ENCODE peak calls at places on chromosome 3, in four cellular contexts. K, L, C and P are unnamed samples.

GRCh38 chr3:156744631-156745030 is 70.2 kb downstream of the TIPARP start:
- DNase-seq in C (no peak), L (no peak), K (peak; percentile 13), P (no peak)

GRCh38 chr3:21634112-21634511 is 116.9 kb downstream of the ZNF385D start:
- DNase-seq in L (no peak), K (no peak), C (no peak), P (no peak)

GRCh38 chr3:36911990-36912804 is 32.7 kb downstream of the TRANK1 start:
- DNase-seq in C (no peak), L (no peak), K (peak; percentile 10), P (peak; percentile 97)

GRCh38 chr3:151410891-151411559 is 26.5 kb upstream of the P2RY12 start:
- DNase-seq in L (no peak), C (no peak), K (no peak), P (no peak)

GRCh38 chr3:23877324-23877980 is 39.3 kb downstream of the NKIRAS1 start:
- DNase-seq in L (no peak), C (no peak), K (peak; percentile 25), P (no peak)

GRCh38 chr3:67640023-67640660 is 14.3 kb downstream of the SUCLG2 start:
- DNase-seq in K (no peak), C (no peak), L (no peak), P (no peak)

GRCh38 chr3:157667493-157667892 is 164.3 kb upstream of the VEPH1 start:
- DNase-seq in K (no peak), L (no peak), C (no peak), P (no peak)

GRCh38 chr3:42347928-42348327 is 62.5 kb downstream of the LYZL4 start:
- DNase-seq in C (no peak), K (no peak), L (no peak), P (no peak)

GRCh38 chr3:9396301-9396631 is 1.1 kb upstream of the SETD5 start:
- DNase-seq in L (peak; percentile 86), K (no peak), C (no peak), P (peak; percentile 72)

GRCh38 chr3:16338999-16339398 is 74.0 kb downstream of the OXNAD1 start:
- DNase-seq in K (peak; percentile 16), L (no peak), C (no peak), P (no peak)

GRCh38 chr3:117632191-117632590 is 922.6 kb downstream of the TUSC7 start:
- DNase-seq in L (no peak), K (no peak), C (no peak), P (no peak)

GRCh38 chr3:71726106-71726505 is 904 bp upstream of the EIF4E3 start:
- DNase-seq in L (no peak), K (no peak), C (no peak), P (no peak)

GRCh38 chr3:69013256-69014021 is at the start of gene EOGT:
- DNase-seq in K (peak; percentile 75), C (peak; percentile 91), L (peak; percentile 82), P (peak; percentile 15)

GRCh38 chr3:123644358-123644757 is 59.5 kb upstream of the HACD2 start:
- DNase-seq in C (no peak), K (no peak), L (no peak), P (no peak)

GRCh38 chr3:76131396-76132153 is 346.2 kb upstream of the ZNF717 start:
- DNase-seq in L (no peak), C (no peak), K (no peak), P (no peak)

GRCh38 chr3:127087441-127087840 is 104.5 kb downstream of the PLXNA1 start:
- DNase-seq in L (no peak), K (no peak), C (no peak), P (no peak)

GRCh38 chr3:10137178-10137577 is 4.4 kb upstream of the VHL start:
- DNase-seq in K (peak; percentile 22), L (no peak), C (no peak), P (no peak)

GRCh38 chr3:53051929-53052328 is 6.1 kb upstream of the SFMBT1 start:
- DNase-seq in C (peak; percentile 27), L (no peak), K (no peak), P (no peak)

GRCh38 chr3:18223591-18224338 is 201.4 kb downstream of the SATB1 start:
- DNase-seq in K (no peak), C (no peak), L (no peak), P (peak; percentile 55)

GRCh38 chr3:192772495-192772894 is 45.2 kb upstream of the FGF12 start:
- DNase-seq in L (no peak), C (peak; percentile 60), K (peak; percentile 2), P (no peak)

GRCh38 chr3:142215111-142215510 is 10.3 kb downstream of the GK5 start:
- DNase-seq in L (no peak), C (no peak), K (no peak), P (no peak)

GRCh38 chr3:10090181-10090580 is 17.9 kb downstream of the FANCD2OS start:
- DNase-seq in L (no peak), C (no peak), K (no peak), P (no peak)

GRCh38 chr3:195087321-195087720 is 183.6 kb downstream of the XXYLT1 start:
- DNase-seq in C (no peak), K (no peak), L (no peak), P (no peak)

GRCh38 chr3:4988815-4989648 is 9.8 kb downstream of the BHLHE40 start:
- DNase-seq in C (no peak), L (peak; percentile 94), K (no peak), P (no peak)

GRCh38 chr3:14451844-14452533 is 49.6 kb downstream of the SLC6A6 start:
- DNase-seq in L (no peak), C (no peak), K (peak; percentile 76), P (no peak)

GRCh38 chr3:82080261-82080660 is 318.8 kb upstream of the GBE1 start:
- DNase-seq in K (no peak), C (no peak), L (no peak), P (no peak)

GRCh38 chr3:169907476-169907875 is 3.9 kb upstream of the SAMD7 start:
- DNase-seq in K (no peak), L (no peak), C (no peak), P (no peak)

GRCh38 chr3:196189608-196190347 is 21.4 kb downstream of the ZDHHC19 start:
- DNase-seq in L (no peak), K (no peak), C (no peak), P (no peak)

GRCh38 chr3:123289336-123290106 is 87.8 kb downstream of the SEC22A start:
- DNase-seq in K (no peak), L (no peak), C (no peak), P (no peak)

GRCh38 chr3:187334904-187335303 is 33.3 kb upstream of the RTP4 start:
- DNase-seq in C (no peak), K (no peak), L (no peak), P (no peak)

GRCh38 chr3:101865751-101866509 is 16.6 kb downstream of the NFKBIZ start:
- DNase-seq in K (no peak), L (peak; percentile 44), C (no peak), P (no peak)

GRCh38 chr3:29065211-29065785 is 215.6 kb upstream of the RBMS3 start:
- DNase-seq in L (no peak), C (no peak), K (no peak), P (no peak)

GRCh38 chr3:109640146-109640652 is 302.9 kb upstream of the DPPA4 start:
- DNase-seq in C (no peak), K (no peak), L (no peak), P (no peak)

GRCh38 chr3:125260158-125260557 is 47.6 kb upstream of the SLC12A8 start:
- DNase-seq in K (no peak), L (no peak), C (no peak), P (no peak)

GRCh38 chr3:55484191-55484644 is 2.9 kb downstream of the WNT5A start:
- DNase-seq in C (peak; percentile 70), L (no peak), K (no peak), P (no peak)

GRCh38 chr3:55483196-55484095 is 3.7 kb downstream of the WNT5A start:
- DNase-seq in L (no peak), K (no peak), C (peak; percentile 65), P (no peak)

GRCh38 chr3:55481067-55481917 is 5.8 kb downstream of the WNT5A start:
- DNase-seq in C (peak; percentile 62), K (no peak), L (no peak), P (no peak)

GRCh38 chr3:55482496-55483195 is 4.5 kb downstream of the WNT5A start:
- DNase-seq in L (no peak), K (no peak), C (peak; percentile 76), P (no peak)

DNA sequence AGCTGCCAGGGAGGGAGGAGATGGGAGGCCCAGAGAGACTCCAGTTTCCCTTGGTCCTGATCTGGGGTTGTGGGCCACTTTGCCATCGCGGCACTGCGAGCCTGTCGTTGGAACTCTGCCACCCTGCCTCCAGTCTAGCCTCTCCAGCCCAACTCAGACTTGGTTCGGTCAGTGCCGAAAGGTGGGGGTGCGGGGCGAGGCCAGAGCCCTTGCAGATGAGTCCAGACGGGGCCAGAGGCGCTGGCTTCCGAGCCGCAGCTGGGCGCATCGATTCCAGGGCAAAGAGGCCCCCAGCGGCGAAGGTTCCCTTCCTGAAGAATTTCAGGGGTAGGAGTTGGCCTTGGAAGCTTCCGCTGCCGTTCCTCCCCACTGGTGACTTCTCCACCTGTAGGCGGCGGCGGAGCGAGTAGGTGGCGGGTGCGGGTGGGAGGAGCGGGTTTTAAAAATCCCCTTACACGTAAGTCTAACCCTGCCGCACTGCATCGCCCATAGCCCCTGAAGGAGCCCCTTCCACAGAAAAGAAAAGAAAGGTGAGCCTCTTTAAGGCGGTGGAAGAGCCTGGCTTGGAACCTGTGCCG is 5.1 kb downstream of the WNT5A start:
- DNase-seq in L (no peak), C (no peak), K (no peak), P (no peak)
- H3K4me3 ChIP-seq in L (no peak overlapping the region), C (peak overlapping the region; percentile 63), K (no peak overlapping the region), P (peak overlapping the region; percentile 47)

DNA sequence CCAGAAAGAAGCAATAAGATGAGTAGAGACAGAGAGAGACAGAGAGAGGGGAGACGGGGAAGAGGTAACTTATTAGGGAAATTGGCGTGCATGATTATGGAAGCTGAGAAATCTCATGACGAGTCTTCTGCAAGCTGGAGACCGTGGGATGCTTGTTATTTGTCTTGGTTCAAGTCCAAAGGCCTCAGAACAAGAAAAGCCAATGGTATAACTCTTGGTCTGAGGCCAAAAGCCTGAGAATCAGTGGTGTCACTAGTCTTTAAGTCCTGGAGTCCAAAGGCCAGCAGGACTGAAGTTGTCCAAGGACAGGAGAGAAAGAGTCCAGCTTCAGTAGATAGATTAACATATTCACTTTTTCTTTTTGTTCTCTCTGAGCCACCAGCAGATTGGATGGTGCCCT is 613.6 kb downstream of the CADM2 start:
- DNase-seq in K (no peak), L (no peak), C (no peak), P (no peak)
- TF ChIP-seq BRCA1 in K (no peak), L (no peak), C (no peak), P (no peak)

DNA sequence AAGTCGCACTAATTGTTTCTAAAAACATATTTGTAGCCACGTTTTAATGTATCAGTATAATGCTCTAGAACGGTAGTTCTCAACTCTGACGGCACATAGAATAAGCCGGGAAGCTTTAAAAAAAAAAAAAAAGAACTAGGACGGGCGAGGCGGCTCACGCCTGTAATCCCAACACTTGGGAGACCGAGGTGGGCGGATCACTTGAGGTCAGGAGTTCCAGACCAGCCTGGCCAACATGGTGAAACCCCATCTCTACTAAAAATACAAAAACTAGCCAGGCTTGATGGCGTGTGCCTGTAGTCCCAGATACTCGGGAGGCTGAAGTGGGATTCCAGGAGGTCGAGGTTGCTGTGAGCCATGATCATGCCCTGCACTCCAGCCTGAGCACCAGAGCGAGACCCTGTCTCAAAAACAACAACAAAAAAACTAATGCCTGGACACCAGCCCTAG is 655 bp upstream of the MON1A start:
- DNase-seq in C (no peak), L (no peak), K (no peak), P (no peak)
- H3K4me3 ChIP-seq in C (peak overlapping the region; percentile 86), L (peak overlapping the region; percentile 62), K (peak overlapping the region; percentile 83), P (peak overlapping the region; percentile 76)

GRCh38 chr3:189961525-189962161 is 159.1 kb downstream of the P3H2 start:
- DNase-seq in L (peak; percentile 51), K (peak; percentile 67), C (peak; percentile 91), P (peak; percentile 19)
- TF ChIP-seq BRCA1 in L (no peak), K (no peak), C (no peak), P (no peak)